ENCODE peak calls at places on chromosomes 16 and 17, in six cellular contexts. N is fibroblast of the aortic adventitia, O is OCI-LY7, B is GM12865, F is lower lobe of right lung, V is astrocyte of the cerebellum. G is an unnamed sample.

GRCh38 chr17:68204736-68205135 is 43.1 kb upstream of the AMZ2 start:
- DNase-seq in N (no peak), O (peak; percentile 59), B (no peak), F (peak; percentile 67), V (no peak), G (no peak)

GRCh38 chr17:1216209-1216937 is 36.6 kb upstream of the ABR start:
- DNase-seq in N (no peak), O (peak; percentile 92), B (peak; percentile 54), F (no peak), V (no peak), G (no peak)

GRCh38 chr17:44199553-44200477 is at the start of gene ATXN7L3:
- DNase-seq in N (peak; percentile 97), O (peak; percentile 99), B (peak; percentile 100), F (peak; percentile 99), V (peak; percentile 93), G (peak; percentile 96)

GRCh38 chr17:76243826-76244679 is 3.8 kb upstream of the RNF157 start:
- DNase-seq in N (no peak), O (no peak), B (no peak), F (no peak), V (no peak), G (no peak)

GRCh38 chr16:59748531-59748930 is 1014.4 kb upstream of the GOT2 start:
- DNase-seq in N (no peak), O (no peak), B (no peak), F (no peak), V (no peak), G (no peak)

GRCh38 chr17:67053438-67054000 is 9.2 kb downstream of the CACNG1 start:
- DNase-seq in N (no peak), O (no peak), B (no peak), F (no peak), V (no peak), G (no peak)

GRCh38 chr16:13793788-13794461 is 126.0 kb upstream of the ERCC4 start:
- DNase-seq in N (no peak), O (no peak), B (no peak), F (no peak), V (no peak), G (no peak)

GRCh38 chr16:83974475-83974874 is 6.4 kb downstream of the NECAB2 start:
- DNase-seq in N (no peak), O (no peak), B (no peak), F (peak; percentile 19), V (no peak), G (no peak)

GRCh38 chr17:41315814-41316430 is 412 bp upstream of the KRTAP17-1 start:
- DNase-seq in N (no peak), O (no peak), B (no peak), F (no peak), V (no peak), G (no peak)

GRCh38 chr17:31297090-31297489 is at the start of gene OMG:
- DNase-seq in N (no peak), O (no peak), B (no peak), F (no peak), V (no peak), G (no peak)

GRCh38 chr16:9824191-9824590 is 358.0 kb downstream of the GRIN2A start:
- DNase-seq in N (no peak), O (no peak), B (no peak), F (no peak), V (no peak), G (no peak)

GRCh38 chr16:65510241-65510640 is 388.4 kb upstream of the CDH11 start:
- DNase-seq in N (no peak), O (no peak), B (no peak), F (no peak), V (no peak), G (no peak)

GRCh38 chr16:57764341-57765159 is 29.0 kb downstream of the KATNB1 start:
- DNase-seq in N (peak; percentile 68), O (peak; percentile 79), B (peak; percentile 69), F (peak; percentile 39), V (peak; percentile 13), G (peak; percentile 90)

GRCh38 chr17:58320163-58320558 is 8.4 kb downstream of the TSPOAP1 start:
- DNase-seq in N (no peak), O (no peak), B (no peak), F (peak; percentile 22), V (no peak), G (no peak)

GRCh38 chr17:39627170-39627716 is 491 bp downstream of the PPP1R1B start:
- DNase-seq in N (no peak), O (no peak), B (no peak), F (no peak), V (no peak), G (no peak)

GRCh38 chr16:4682616-4683254 is 10.6 kb upstream of the NUDT16L1 start:
- DNase-seq in N (no peak), O (no peak), B (no peak), F (peak; percentile 76), V (peak; percentile 13), G (no peak)

GRCh38 chr16:19231881-19232280 is 53.6 kb upstream of the CLEC19A start:
- DNase-seq in N (no peak), O (no peak), B (no peak), F (no peak), V (no peak), G (no peak)

GRCh38 chr16:2022723-2023097 is 3.1 kb downstream of the NPW start:
- DNase-seq in N (no peak), O (peak; percentile 32), B (peak; percentile 41), F (no peak), V (no peak), G (peak; percentile 47)

GRCh38 chr17:58532555-58532951 is 18.1 kb upstream of the MTMR4 start:
- DNase-seq in N (no peak), O (no peak), B (no peak), F (no peak), V (no peak), G (no peak)

GRCh38 chr17:39270923-39271322 is 45.2 kb upstream of the STAC2 start:
- DNase-seq in N (peak; percentile 95), O (peak; percentile 59), B (peak; percentile 38), F (no peak), V (peak; percentile 11), G (peak; percentile 61)

GRCh38 chr16:20744922-20745440 is 3.4 kb upstream of the THUMPD1 start:
- DNase-seq in N (no peak), O (no peak), B (no peak), F (peak; percentile 66), V (no peak), G (no peak)

GRCh38 chr17:6019959-6020358 is 50.2 kb upstream of the WSCD1 start:
- DNase-seq in N (no peak), O (no peak), B (no peak), F (no peak), V (no peak), G (no peak)

GRCh38 chr16:85720319-85720637 is 30.6 kb downstream of the C16orf74 start:
- DNase-seq in N (no peak), O (no peak), B (no peak), F (no peak), V (no peak), G (peak; percentile 5)

GRCh38 chr17:61338874-61339478 is 60.7 kb upstream of the TBX2 start:
- DNase-seq in N (no peak), O (no peak), B (no peak), F (no peak), V (no peak), G (no peak)

GRCh38 chr17:75036643-75037268 is 10.0 kb downstream of the ATP5PD start:
- DNase-seq in N (peak; percentile 97), O (no peak), B (no peak), F (peak; percentile 81), V (no peak), G (no peak)

GRCh38 chr17:75034236-75034908 is 12.4 kb downstream of the ATP5PD start:
- DNase-seq in N (peak; percentile 87), O (peak; percentile 74), B (peak; percentile 95), F (peak; percentile 89), V (no peak), G (peak; percentile 84)

GRCh38 chr17:75031972-75032895 is 14.5 kb downstream of the ATP5PD start:
- DNase-seq in N (peak; percentile 83), O (no peak), B (no peak), F (peak; percentile 68), V (no peak), G (peak; percentile 75)

GRCh38 chr17:75032896-75033294 is 13.9 kb downstream of the ATP5PD start:
- DNase-seq in N (peak; percentile 29), O (no peak), B (no peak), F (no peak), V (no peak), G (no peak)

DNA sequence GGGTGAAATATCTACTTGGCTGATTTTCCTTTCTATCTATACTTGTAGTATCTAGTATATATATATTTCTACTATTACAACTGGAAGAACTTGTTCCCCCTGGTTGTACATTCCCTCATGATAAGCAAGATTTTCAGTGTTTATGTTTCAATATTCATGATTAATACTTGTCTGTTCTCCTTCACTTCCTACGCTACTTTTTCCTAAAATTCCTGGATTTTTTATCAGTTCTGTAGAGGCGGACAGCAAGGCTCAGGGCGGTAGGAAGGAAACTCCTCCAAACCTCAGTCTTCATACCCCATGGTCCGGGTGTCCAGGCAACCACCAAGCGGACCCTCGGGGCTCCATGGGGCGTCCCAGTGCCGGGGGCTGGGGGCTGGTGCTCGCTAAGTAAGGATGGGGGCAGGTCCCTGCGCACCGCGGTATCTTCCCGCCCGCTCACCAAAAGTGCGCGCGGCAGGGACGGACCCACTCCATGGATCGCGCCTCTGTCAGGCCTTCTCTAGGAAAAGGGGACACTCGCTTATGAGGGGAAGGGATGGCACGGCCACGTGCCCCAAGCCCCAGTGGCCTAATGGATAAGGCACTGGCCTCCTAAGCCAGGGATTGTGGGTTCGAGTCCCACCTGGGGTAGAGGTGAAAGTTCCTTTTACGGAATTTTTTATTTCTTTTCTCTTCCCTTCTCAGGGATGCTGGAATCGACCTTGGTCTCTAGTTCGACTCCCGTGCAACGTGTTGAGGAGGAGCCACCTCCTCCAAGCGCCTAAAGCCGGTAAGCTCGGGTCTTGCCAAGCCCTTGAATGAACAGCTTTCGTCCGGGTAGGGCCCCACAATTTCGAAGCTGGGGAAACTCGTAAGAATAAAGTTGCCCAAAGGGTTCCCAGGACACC is 13.2 kb downstream of the ATP5PD start:
- DNase-seq in N (peak; percentile 94), O (peak; percentile 62), B (peak; percentile 90), F (peak; percentile 88), V (peak; percentile 67), G (peak; percentile 93)
- TF ChIP-seq CTCF in N (no peak), O (no peak), B (no peak), F (no peak), V (no peak), G (no peak)

GRCh38 chr17:19418312-19418992 is 7.4 kb downstream of the RNF112 start:
- DNase-seq in N (peak; percentile 86), O (peak; percentile 34), B (peak; percentile 30), F (no peak), V (peak; percentile 65), G (peak; percentile 64)
- TF ChIP-seq CTCF in N (peak; percentile 37), O (no peak), B (no peak), F (no peak), V (peak; percentile 17), G (peak; percentile 41)

DNA sequence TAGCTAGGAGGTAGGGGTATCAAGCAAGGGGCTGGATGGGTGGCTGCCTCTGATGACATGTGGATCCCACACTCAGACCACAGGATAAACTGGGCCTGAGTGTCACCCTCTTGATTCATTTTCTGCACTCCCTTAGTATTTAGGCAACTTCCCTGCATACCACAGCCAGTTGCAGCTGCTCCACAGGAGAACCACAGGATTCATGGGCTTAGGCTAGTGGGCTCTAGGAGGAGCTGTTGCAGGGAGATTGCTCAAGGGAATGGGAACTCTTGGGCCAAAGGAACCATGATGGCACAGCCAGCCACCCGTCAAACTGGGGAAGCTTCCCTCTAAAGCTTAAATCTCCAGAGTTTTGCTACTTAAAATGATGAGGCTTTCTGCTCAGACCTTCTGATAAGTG is 269.7 kb upstream of the ASIC2 start:
- DNase-seq in N (no peak), O (no peak), B (no peak), F (no peak), V (no peak), G (no peak)
- TF ChIP-seq CTCF in N (no peak), O (no peak), B (no peak), F (no peak), V (no peak), G (no peak)

GRCh38 chr16:49078104-49078503 is 203.5 kb downstream of the CBLN1 start:
- DNase-seq in N (no peak), O (no peak), B (no peak), F (no peak), V (no peak), G (no peak)
- TF ChIP-seq CTCF in N (no peak), O (no peak), B (no peak), F (no peak), V (no peak), G (no peak)

G was measured in HFFc6.